ENCODE peak calls at places on chromosomes 6 and 20, in four cellular contexts. S is fibroblast of lung, C is tibial nerve, Y is mucosa of descending colon. L is an unnamed sample.

GRCh38 chr20:2165871-2166270 is 64.2 kb downstream of the STK35 start:
- DNase-seq in S (no peak), C (no peak), Y (no peak), L (no peak)

GRCh38 chr6:33802186-33803061 is 1.4 kb downstream of the MLN start:
- DNase-seq in S (no peak), C (no peak), Y (no peak), L (no peak)

GRCh38 chr6:15427360-15428070 is 181.6 kb downstream of the JARID2 start:
- DNase-seq in S (no peak), C (no peak), Y (no peak), L (no peak)

GRCh38 chr6:31163922-31164321 is 5.5 kb downstream of the TCF19 start:
- DNase-seq in S (no peak), C (no peak), Y (no peak), L (no peak)

GRCh38 chr6:9458424-9458823 is 956.5 kb downstream of the TFAP2A start:
- DNase-seq in S (no peak), C (no peak), Y (no peak), L (no peak)

GRCh38 chr20:25100914-25101313 is 19.0 kb upstream of the VSX1 start:
- DNase-seq in S (no peak), C (no peak), Y (no peak), L (no peak)

GRCh38 chr6:168051648-168052047 is 27.4 kb downstream of the FRMD1 start:
- DNase-seq in S (no peak), C (no peak), Y (peak), L (no peak)

GRCh38 chr6:162442675-162443074 is 284.9 kb downstream of the PRKN start:
- DNase-seq in S (peak), C (no peak), Y (no peak), L (no peak)

GRCh38 chr20:15927893-15928650 is 645.2 kb downstream of the KIF16B start:
- DNase-seq in S (no peak), C (no peak), Y (no peak), L (no peak)

GRCh38 chr20:51792960-51793359 is 9.4 kb downstream of the SALL4 start:
- DNase-seq in S (no peak), C (no peak), Y (no peak), L (no peak)

GRCh38 chr6:107116923-107117417 is 1.7 kb upstream of the BEND3 start:
- DNase-seq in S (no peak), C (no peak), Y (no peak), L (no peak)

GRCh38 chr6:168116446-168116974 is 37.5 kb upstream of the FRMD1 start:
- DNase-seq in S (no peak), C (peak), Y (no peak), L (no peak)

GRCh38 chr20:14498809-14499208 is 161.4 kb upstream of the FLRT3 start:
- DNase-seq in S (no peak), C (no peak), Y (no peak), L (no peak)

GRCh38 chr6:17938885-17939284 is 48.5 kb downstream of the KIF13A start:
- DNase-seq in S (peak), C (no peak), Y (no peak), L (no peak)

GRCh38 chr6:37882724-37883413 is 63.3 kb downstream of the ZFAND3 start:
- DNase-seq in S (peak), C (no peak), Y (no peak), L (no peak)

GRCh38 chr20:36585410-36586125 is 12.2 kb downstream of the TGIF2 start:
- DNase-seq in S (peak), C (no peak), Y (no peak), L (no peak)

GRCh38 chr20:23562721-23563342 is 5.5 kb downstream of the CST9L start:
- DNase-seq in S (no peak), C (no peak), Y (no peak), L (no peak)

GRCh38 chr6:117156701-117157100 is 108.7 kb upstream of the VGLL2 start:
- DNase-seq in S (no peak), C (no peak), Y (no peak), L (no peak)

GRCh38 chr6:147311218-147311617 is 107.0 kb downstream of the STXBP5 start:
- DNase-seq in S (peak), C (no peak), Y (no peak), L (no peak)

GRCh38 chr6:32666420-32667300 is at the start of gene HLA-DQB1:
- DNase-seq in S (no peak), C (no peak), Y (no peak), L (no peak)

GRCh38 chr6:131177996-131178395 is 42.7 kb downstream of the AKAP7 start:
- DNase-seq in S (peak), C (no peak), Y (no peak), L (no peak)

GRCh38 chr6:5167501-5167900 is 82.4 kb downstream of the PPP1R3G start:
- DNase-seq in S (peak), C (no peak), Y (no peak), L (no peak)

GRCh38 chr6:39453956-39454524 is 131.5 kb upstream of the KCNK16 start:
- DNase-seq in S (peak), C (no peak), Y (no peak), L (no peak)

GRCh38 chr6:39452306-39452705 is 129.8 kb upstream of the KCNK16 start:
- DNase-seq in S (peak), C (no peak), Y (no peak), L (no peak)

GRCh38 chr6:39453236-39453635 is 130.7 kb upstream of the KCNK16 start:
- DNase-seq in S (peak), C (no peak), Y (no peak), L (no peak)

GRCh38 chr6:39452746-39453145 is 130.2 kb upstream of the KCNK16 start:
- DNase-seq in S (peak), C (no peak), Y (no peak), L (no peak)

GRCh38 chr6:39451831-39452230 is 129.3 kb upstream of the KCNK16 start:
- DNase-seq in S (no peak), C (no peak), Y (no peak), L (no peak)
- TF ChIP-seq CTCF in S (peak), C (no peak), Y (no peak), L (no peak)

DNA sequence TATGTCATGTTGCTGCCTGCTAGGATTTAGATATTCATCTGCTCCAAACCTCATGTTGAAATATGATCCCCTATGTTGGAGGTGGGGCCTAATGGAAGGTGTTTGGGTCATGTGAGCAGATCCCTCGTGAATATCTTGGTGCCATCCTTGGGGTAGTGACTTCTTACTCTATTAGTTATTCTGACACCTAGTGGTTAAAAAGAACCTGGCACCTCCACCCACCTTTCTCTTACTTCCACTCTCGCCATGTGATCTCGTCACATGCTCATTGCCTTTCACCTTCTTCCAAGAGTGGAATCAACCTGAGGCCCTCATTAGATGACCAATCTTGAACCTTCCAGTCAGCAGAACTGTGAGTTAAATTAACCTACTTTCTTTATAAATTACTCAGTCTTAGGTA is 549.4 kb upstream of the SYNCRIP start:
- DNase-seq in S (no peak), C (no peak), Y (no peak), L (no peak)
- TF ChIP-seq CTCF in S (no peak), C (no peak), Y (peak), L (no peak)

GRCh38 chr6:13328076-13328874 is at the start of gene TBC1D7:
- DNase-seq in S (peak), C (peak), Y (peak), L (peak)
- TF ChIP-seq CTCF in S (no peak), C (no peak), Y (no peak), L (peak)

DNA sequence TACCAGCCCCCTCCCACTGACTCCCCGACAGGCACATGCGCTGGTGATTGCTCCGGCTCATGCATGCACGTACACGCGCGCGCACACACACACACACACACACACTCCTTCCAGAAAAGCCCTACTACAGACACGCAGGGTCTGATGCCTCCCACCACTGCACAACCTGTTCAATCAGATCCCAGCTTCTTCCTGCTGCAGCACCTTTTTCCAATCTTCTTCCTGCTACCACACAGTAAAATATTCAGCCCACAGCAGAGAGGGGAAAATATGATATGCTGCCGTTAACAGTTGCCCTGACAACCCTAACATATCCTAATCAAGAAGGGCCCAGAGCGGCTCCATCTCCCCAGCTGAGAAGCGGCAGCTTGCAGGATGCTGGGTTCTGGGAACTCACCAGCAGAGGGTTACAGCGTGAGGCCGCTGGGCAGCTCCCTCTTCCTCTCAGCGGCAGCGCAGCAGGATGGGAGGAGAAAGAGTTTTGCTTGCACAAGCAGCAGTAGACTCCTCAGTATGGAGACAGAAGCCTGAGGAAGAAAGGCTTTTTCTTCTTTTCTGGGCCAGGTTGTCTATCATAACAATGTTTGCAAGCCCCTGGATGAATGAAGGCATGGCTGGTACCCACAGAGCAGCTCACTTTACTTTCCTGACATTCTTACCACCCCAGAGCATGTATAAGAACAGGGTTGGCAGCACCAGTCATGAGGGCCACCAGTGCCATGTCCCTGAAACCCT is 23.9 kb downstream of the MAP7 start:
- DNase-seq in S (peak), C (no peak), Y (peak), L (no peak)
- TF ChIP-seq CTCF in S (peak), C (peak), Y (no peak), L (peak)

DNA sequence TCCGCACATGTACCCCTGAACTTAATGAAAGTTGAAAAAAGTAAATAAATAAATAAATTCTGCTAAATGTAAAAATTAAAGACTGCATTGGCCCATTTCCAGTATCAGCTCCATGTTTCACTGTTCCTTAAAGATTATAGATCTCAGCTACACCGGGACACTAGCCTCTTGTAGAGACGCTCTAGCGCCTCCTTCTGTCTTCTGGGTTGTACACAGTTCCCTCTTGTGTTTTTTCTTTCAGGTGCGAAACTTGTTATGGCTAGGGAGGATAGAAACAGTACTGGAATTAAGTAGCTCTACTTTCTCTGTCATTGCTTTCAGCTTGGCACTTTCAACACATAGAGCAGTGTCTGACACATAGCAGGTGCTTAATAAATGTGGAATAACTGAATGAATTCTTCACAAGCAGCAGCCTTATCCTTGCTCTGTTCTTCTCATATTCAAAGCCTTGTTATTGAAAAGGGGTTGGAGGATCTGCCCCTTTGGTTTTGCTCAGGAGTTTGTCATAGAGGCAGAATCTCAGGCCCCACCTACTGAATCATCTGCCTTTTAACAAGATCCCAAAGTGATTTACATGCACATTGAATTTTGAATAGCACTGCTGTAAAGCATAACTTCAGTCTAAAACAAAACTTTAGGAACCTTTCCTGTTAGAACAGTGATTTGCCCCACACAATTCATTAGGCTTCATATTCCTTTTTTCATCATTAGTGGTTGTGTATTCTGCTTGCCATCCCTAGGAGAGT is 92.3 kb downstream of the FIG4 start:
- DNase-seq in S (no peak), C (no peak), Y (no peak), L (no peak)
- TF ChIP-seq CTCF in S (no peak), C (no peak), Y (no peak), L (no peak)

DNA sequence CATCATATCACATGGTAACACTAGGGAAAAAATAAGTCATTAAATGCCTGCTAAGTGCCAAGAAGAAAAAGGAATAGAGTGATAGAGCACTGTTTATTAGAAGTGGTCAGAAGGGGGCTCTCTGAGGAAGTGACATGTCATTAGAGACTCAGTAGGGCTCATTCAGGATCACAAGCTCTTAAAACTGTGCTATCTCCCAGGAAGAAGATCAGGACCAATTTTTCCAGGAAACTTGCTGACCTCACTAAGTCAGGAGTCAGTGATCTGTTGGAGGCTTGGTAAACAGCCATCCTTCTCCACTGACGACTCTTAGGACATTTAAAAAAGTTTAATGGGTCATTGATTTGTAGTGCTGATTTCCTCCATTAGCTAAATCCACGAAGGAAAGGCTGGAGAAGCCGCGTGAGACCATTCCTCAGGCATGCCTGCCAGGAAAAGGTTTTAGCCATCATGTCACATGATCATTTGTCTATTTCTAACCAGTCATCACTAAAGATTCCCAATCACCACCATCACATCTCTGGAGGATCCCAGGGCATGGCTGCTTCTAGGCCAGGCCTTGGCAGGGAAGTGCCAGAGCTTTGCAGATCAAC is 5.9 kb upstream of the PTPN1 start:
- DNase-seq in S (no peak), C (no peak), Y (no peak), L (no peak)
- TF ChIP-seq CTCF in S (no peak), C (no peak), Y (no peak), L (no peak)

DNA sequence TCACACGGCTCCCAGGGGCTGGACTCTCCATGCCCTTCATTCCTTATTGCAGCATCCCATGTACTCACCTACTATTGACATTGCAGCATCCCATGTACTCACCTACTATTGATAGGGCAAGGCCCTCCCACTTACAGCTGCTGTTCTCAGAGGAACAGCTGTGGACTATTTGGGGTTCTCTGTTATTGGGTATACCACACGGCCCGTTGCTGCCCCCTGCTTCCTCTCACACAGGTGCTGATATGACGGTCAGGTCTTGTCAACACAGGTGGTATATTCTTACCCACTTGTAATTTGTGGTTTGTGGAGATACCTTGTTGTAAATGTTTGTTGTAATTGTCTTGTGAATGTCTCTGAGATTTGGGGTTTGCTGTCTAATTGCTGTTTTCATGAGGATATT is 18.8 kb downstream of the ALDH5A1 start:
- DNase-seq in S (no peak), C (no peak), Y (no peak), L (no peak)
- TF ChIP-seq CTCF in S (no peak), C (no peak), Y (no peak), L (no peak)